ENCODE peak calls at places on chromosomes 4 and X, in seven cellular contexts. One of them, this sample, is unnamed.

GRCh38 chr4:25823632-25824031 is 39.2 kb downstream of the SEL1L3 start:
- DNase-seq in NCI-H1105: no peak
- DNase-seq in stimulated activated CD4-positive, alpha-beta T cell treated with anti-CD3 and anti-CD28 coated beads, Interleukin-2, amount 100 ng/mL, for 24 hours: no peak
- DNase-seq in T47D: no peak
- DNase-seq in GM13977: no peak
- DNase-seq in ACHN: no peak
- DNase-seq in fibroblast of lung: no peak
- DNase-seq in this sample: no peak

GRCh38 chr4:89296871-89297270 is 10.7 kb downstream of the GPRIN3 start:
- DNase-seq in NCI-H1105: no peak
- DNase-seq in stimulated activated CD4-positive, alpha-beta T cell treated with anti-CD3 and anti-CD28 coated beads, Interleukin-2, amount 100 ng/mL, for 24 hours: no peak
- DNase-seq in T47D: no peak
- DNase-seq in GM13977: no peak
- DNase-seq in ACHN: no peak
- DNase-seq in fibroblast of lung: no peak
- DNase-seq in this sample: no peak

GRCh38 chr4:2937146-2937857 is 25.9 kb downstream of the NOP14 start:
- DNase-seq in NCI-H1105: no peak
- DNase-seq in stimulated activated CD4-positive, alpha-beta T cell treated with anti-CD3 and anti-CD28 coated beads, Interleukin-2, amount 100 ng/mL, for 24 hours: no peak
- DNase-seq in T47D: peak
- DNase-seq in GM13977: no peak
- DNase-seq in ACHN: peak
- DNase-seq in fibroblast of lung: no peak
- DNase-seq in this sample: no peak

GRCh38 chrX:11290673-11291072 is 2.5 kb upstream of the AMELX start:
- DNase-seq in NCI-H1105: no peak
- DNase-seq in stimulated activated CD4-positive, alpha-beta T cell treated with anti-CD3 and anti-CD28 coated beads, Interleukin-2, amount 100 ng/mL, for 24 hours: no peak
- DNase-seq in T47D: no peak
- DNase-seq in GM13977: no peak
- DNase-seq in ACHN: no peak
- DNase-seq in fibroblast of lung: no peak
- DNase-seq in this sample: no peak

GRCh38 chr4:23887989-23888388 is 1.9 kb downstream of the PPARGC1A start:
- DNase-seq in NCI-H1105: no peak
- DNase-seq in stimulated activated CD4-positive, alpha-beta T cell treated with anti-CD3 and anti-CD28 coated beads, Interleukin-2, amount 100 ng/mL, for 24 hours: no peak
- DNase-seq in T47D: no peak
- DNase-seq in GM13977: no peak
- DNase-seq in ACHN: peak
- DNase-seq in fibroblast of lung: no peak
- DNase-seq in this sample: no peak

GRCh38 chr4:15149842-15150592 is 147.7 kb downstream of the CPEB2 start:
- DNase-seq in NCI-H1105: peak
- DNase-seq in stimulated activated CD4-positive, alpha-beta T cell treated with anti-CD3 and anti-CD28 coated beads, Interleukin-2, amount 100 ng/mL, for 24 hours: no peak
- DNase-seq in T47D: peak
- DNase-seq in GM13977: peak
- DNase-seq in ACHN: peak
- DNase-seq in fibroblast of lung: peak
- DNase-seq in this sample: peak

GRCh38 chrX:10325606-10326005 is 168.8 kb downstream of the CLCN4 start:
- DNase-seq in NCI-H1105: no peak
- DNase-seq in stimulated activated CD4-positive, alpha-beta T cell treated with anti-CD3 and anti-CD28 coated beads, Interleukin-2, amount 100 ng/mL, for 24 hours: no peak
- DNase-seq in T47D: no peak
- DNase-seq in GM13977: no peak
- DNase-seq in ACHN: no peak
- DNase-seq in fibroblast of lung: peak
- DNase-seq in this sample: no peak

GRCh38 chr4:81136161-81136910 is 78.7 kb downstream of the PRKG2 start:
- DNase-seq in NCI-H1105: no peak
- DNase-seq in stimulated activated CD4-positive, alpha-beta T cell treated with anti-CD3 and anti-CD28 coated beads, Interleukin-2, amount 100 ng/mL, for 24 hours: no peak
- DNase-seq in T47D: no peak
- DNase-seq in GM13977: no peak
- DNase-seq in ACHN: no peak
- DNase-seq in fibroblast of lung: peak
- DNase-seq in this sample: no peak

GRCh38 chrX:82934980-82935379 is 573.1 kb upstream of the POU3F4 start:
- DNase-seq in NCI-H1105: no peak
- DNase-seq in stimulated activated CD4-positive, alpha-beta T cell treated with anti-CD3 and anti-CD28 coated beads, Interleukin-2, amount 100 ng/mL, for 24 hours: no peak
- DNase-seq in T47D: no peak
- DNase-seq in GM13977: no peak
- DNase-seq in ACHN: no peak
- DNase-seq in fibroblast of lung: no peak
- DNase-seq in this sample: no peak

GRCh38 chrX:16462912-16463311 is 187.0 kb upstream of the S100G start:
- DNase-seq in NCI-H1105: no peak
- DNase-seq in stimulated activated CD4-positive, alpha-beta T cell treated with anti-CD3 and anti-CD28 coated beads, Interleukin-2, amount 100 ng/mL, for 24 hours: no peak
- DNase-seq in T47D: no peak
- DNase-seq in GM13977: no peak
- DNase-seq in ACHN: no peak
- DNase-seq in fibroblast of lung: peak
- DNase-seq in this sample: no peak

GRCh38 chr4:20266215-20267082 is 14.7 kb downstream of the SLIT2 start:
- DNase-seq in NCI-H1105: no peak
- DNase-seq in stimulated activated CD4-positive, alpha-beta T cell treated with anti-CD3 and anti-CD28 coated beads, Interleukin-2, amount 100 ng/mL, for 24 hours: no peak
- DNase-seq in T47D: no peak
- DNase-seq in GM13977: no peak
- DNase-seq in ACHN: no peak
- DNase-seq in fibroblast of lung: peak
- DNase-seq in this sample: no peak